ENCODE peak calls at places on chromosome 21, in six cellular contexts. One of them, this sample, is unnamed.
A peak's percentile ranks its signal among the peaks of the same experiment; 100 is the strongest.

GRCh38 chr21:45818904-45819285 is 162.7 kb upstream of the COL6A1 start:
- DNase-seq in foreskin fibroblast: peak; percentile 83
- DNase-seq in psoas muscle: no peak
- DNase-seq in IMR-90: peak; percentile 84
- DNase-seq in AG04449: peak; percentile 45
- DNase-seq in fibroblast of lung: peak; percentile 86
- DNase-seq in this sample: peak; percentile 65

GRCh38 chr21:16264314-16264713 is 534.5 kb downstream of the USP25 start:
- DNase-seq in foreskin fibroblast: no peak
- DNase-seq in psoas muscle: no peak
- DNase-seq in IMR-90: no peak
- DNase-seq in AG04449: no peak
- DNase-seq in fibroblast of lung: no peak
- DNase-seq in this sample: peak; percentile 37

GRCh38 chr21:43609501-43610340 is 49.6 kb downstream of the HSF2BP start:
- DNase-seq in foreskin fibroblast: peak; percentile 60
- DNase-seq in psoas muscle: no peak
- DNase-seq in IMR-90: peak; percentile 88
- DNase-seq in AG04449: no peak
- DNase-seq in fibroblast of lung: peak; percentile 82
- DNase-seq in this sample: peak; percentile 87

GRCh38 chr21:14888202-14888601 is 176.6 kb downstream of the NRIP1 start:
- DNase-seq in foreskin fibroblast: no peak
- DNase-seq in psoas muscle: no peak
- DNase-seq in IMR-90: no peak
- DNase-seq in AG04449: no peak
- DNase-seq in fibroblast of lung: no peak
- DNase-seq in this sample: no peak

GRCh38 chr21:44989538-44989888 is 49.7 kb downstream of the SLX9 start:
- DNase-seq in foreskin fibroblast: no peak
- DNase-seq in psoas muscle: peak; percentile 35
- DNase-seq in IMR-90: peak; percentile 63
- DNase-seq in AG04449: no peak
- DNase-seq in fibroblast of lung: peak; percentile 36
- DNase-seq in this sample: no peak

GRCh38 chr21:42983102-42983501 is 8.7 kb downstream of the PKNOX1 start:
- DNase-seq in foreskin fibroblast: no peak
- DNase-seq in psoas muscle: no peak
- DNase-seq in IMR-90: peak; percentile 57
- DNase-seq in AG04449: no peak
- DNase-seq in fibroblast of lung: peak; percentile 42
- DNase-seq in this sample: no peak

GRCh38 chr21:16330340-16331319 is 600.8 kb downstream of the USP25 start:
- DNase-seq in foreskin fibroblast: peak; percentile 85
- DNase-seq in psoas muscle: no peak
- DNase-seq in IMR-90: peak; percentile 75
- DNase-seq in AG04449: peak; percentile 24
- DNase-seq in fibroblast of lung: peak; percentile 71
- DNase-seq in this sample: peak; percentile 88

GRCh38 chr21:17513214-17514123 is 626 bp downstream of the CXADR start:
- DNase-seq in foreskin fibroblast: peak; percentile 49
- DNase-seq in psoas muscle: no peak
- DNase-seq in IMR-90: no peak
- DNase-seq in AG04449: no peak
- DNase-seq in fibroblast of lung: peak; percentile 61
- DNase-seq in this sample: peak; percentile 32

DNA sequence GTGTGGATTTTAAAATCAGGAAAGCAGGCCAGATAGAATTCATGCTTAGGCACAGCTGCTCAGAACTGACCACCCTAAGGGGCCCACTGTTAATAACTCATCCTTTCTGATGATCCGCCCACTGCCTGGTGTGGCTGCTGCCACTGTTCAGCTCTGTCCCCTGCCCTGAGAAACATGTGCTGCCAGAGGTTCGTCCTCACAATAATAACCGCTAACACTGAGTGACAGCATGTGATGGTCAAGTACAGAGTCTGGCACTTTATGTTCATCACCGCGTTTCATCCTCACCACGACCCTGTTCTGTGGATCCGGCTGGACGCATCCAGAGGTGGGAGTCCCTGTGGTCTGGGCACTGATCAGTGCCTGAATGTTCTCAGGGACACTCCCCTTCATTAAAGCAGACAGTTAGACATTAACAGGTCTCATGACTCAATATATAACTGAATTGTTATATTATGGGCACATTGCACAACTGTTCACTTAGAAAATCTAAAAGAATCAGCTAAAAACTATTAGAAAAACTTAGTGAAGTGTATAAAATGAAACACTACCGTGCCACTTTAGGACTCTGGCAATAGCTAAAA is 108.6 kb downstream of the SIM2 start:
- DNase-seq in foreskin fibroblast: no peak
- DNase-seq in psoas muscle: no peak
- DNase-seq in IMR-90: no peak
- DNase-seq in AG04449: no peak
- DNase-seq in fibroblast of lung: no peak
- DNase-seq in this sample: no peak
- H3K4me3 ChIP-seq in foreskin fibroblast: no peak overlapping the region
- H3K4me3 ChIP-seq in psoas muscle: no peak overlapping the region
- H3K4me3 ChIP-seq in IMR-90: no peak overlapping the region
- H3K4me3 ChIP-seq in AG04449: no peak overlapping the region
- H3K4me3 ChIP-seq in fibroblast of lung: no peak overlapping the region
- H3K4me3 ChIP-seq in this sample: no peak overlapping the region

GRCh38 chr21:38376693-38377092 is 119.9 kb downstream of the KCNJ15 start:
- DNase-seq in foreskin fibroblast: no peak
- DNase-seq in psoas muscle: no peak
- DNase-seq in IMR-90: no peak
- DNase-seq in AG04449: no peak
- DNase-seq in fibroblast of lung: no peak
- DNase-seq in this sample: peak; percentile 12
- H3K4me3 ChIP-seq in foreskin fibroblast: no peak overlapping the region
- H3K4me3 ChIP-seq in psoas muscle: no peak overlapping the region
- H3K4me3 ChIP-seq in IMR-90: no peak overlapping the region
- H3K4me3 ChIP-seq in AG04449: no peak overlapping the region
- H3K4me3 ChIP-seq in fibroblast of lung: no peak overlapping the region
- H3K4me3 ChIP-seq in this sample: no peak overlapping the region

DNA sequence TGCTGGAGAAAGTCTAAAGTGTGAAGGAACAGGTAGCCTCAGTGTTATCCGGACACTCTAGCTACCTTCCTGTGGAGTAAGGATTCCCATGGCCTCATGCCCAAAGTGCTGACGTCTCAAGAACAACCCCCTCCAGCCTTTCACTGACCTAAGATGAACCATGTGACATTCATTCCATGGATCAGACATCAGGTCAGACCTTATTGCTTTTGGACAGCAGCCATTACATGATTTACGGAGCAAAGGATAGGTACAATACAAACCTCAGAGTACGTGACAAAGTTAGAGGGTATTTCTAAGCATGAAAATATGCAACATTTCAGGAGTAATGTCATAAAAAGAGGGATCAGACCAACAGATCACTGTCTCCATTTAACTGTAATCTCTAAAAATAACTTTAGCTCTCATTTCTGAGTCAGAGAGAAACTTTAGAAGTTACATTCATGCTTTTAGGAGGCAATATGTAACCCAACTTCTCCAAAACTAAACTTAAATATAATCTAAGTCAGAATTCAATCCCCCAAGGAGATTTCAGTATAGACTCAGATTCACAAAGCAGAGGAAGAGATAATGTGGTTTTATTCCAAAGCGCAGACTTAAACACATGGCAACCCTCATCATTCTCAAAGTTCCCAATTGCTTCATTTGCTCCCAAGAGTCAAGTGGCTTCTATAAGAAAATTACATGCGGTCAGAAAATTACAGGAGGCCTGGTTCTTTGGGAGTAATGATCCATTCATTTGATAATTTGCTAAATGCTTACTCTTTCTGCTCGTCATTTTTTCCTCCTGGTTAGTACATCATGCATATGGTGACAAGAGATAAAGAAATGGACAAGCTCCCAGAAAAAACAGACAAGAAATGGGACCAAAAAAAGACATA is 280.4 kb downstream of the SETD4 start:
- DNase-seq in foreskin fibroblast: peak; percentile 79
- DNase-seq in psoas muscle: no peak
- DNase-seq in IMR-90: peak; percentile 91
- DNase-seq in AG04449: peak; percentile 90
- DNase-seq in fibroblast of lung: peak; percentile 90
- DNase-seq in this sample: peak; percentile 87
- H3K4me3 ChIP-seq in foreskin fibroblast: no peak overlapping the region
- H3K4me3 ChIP-seq in psoas muscle: no peak overlapping the region
- H3K4me3 ChIP-seq in IMR-90: no peak overlapping the region
- H3K4me3 ChIP-seq in AG04449: no peak overlapping the region
- H3K4me3 ChIP-seq in fibroblast of lung: no peak overlapping the region
- H3K4me3 ChIP-seq in this sample: no peak overlapping the region

GRCh38 chr21:37915516-37915915 is 741 bp downstream of the KCNJ6 start:
- DNase-seq in foreskin fibroblast: peak; percentile 8
- DNase-seq in psoas muscle: no peak
- DNase-seq in IMR-90: no peak
- DNase-seq in AG04449: no peak
- DNase-seq in fibroblast of lung: no peak
- DNase-seq in this sample: no peak
- H3K4me3 ChIP-seq in foreskin fibroblast: peak overlapping the region; percentile 36
- H3K4me3 ChIP-seq in psoas muscle: peak overlapping the region; percentile 21
- H3K4me3 ChIP-seq in IMR-90: peak overlapping the region; percentile 14
- H3K4me3 ChIP-seq in AG04449: peak overlapping the region; percentile 31
- H3K4me3 ChIP-seq in fibroblast of lung: peak overlapping the region; percentile 43
- H3K4me3 ChIP-seq in this sample: no peak overlapping the region